ENCODE peak calls at places on chromosomes 6 and 20, in ten cellular contexts. V is endothelial cell of umbilical vein; T is NCI-H1092; I is naive thymus-derived CD8-positive, alpha-beta T cell; M is activated CD4-positive, alpha-beta T cell treated with anti-CD3 and anti-CD28 coated beads, Interleukin-2, amount 10 ng/mL, durations not matched to agents 7 days and 5 days; D is germinal center; A is dermis blood vessel endothelial cell; W is T follicular helper cell; U is thyroid gland; J is stimulated activated CD4-positive, alpha-beta T cell treated with anti-CD3 and anti-CD28 coated beads, Interleukin-12 subunit alpha, Interleukin-12 subunit beta, amount 100 ng/mL, for 48 hours. F is an unnamed sample.

GRCh38 chr6:73074175-73074574 is 151.1 kb downstream of the KHDC1L start:
- DNase-seq in V (no peak), T (no peak), I (no peak), M (no peak), D (no peak), A (no peak), W (no peak), U (no peak), J (no peak), F (no peak)

GRCh38 chr6:18386302-18386976 is 711 bp upstream of the RNF144B start:
- DNase-seq in V (peak), T (no peak), I (no peak), M (no peak), D (no peak), A (peak), W (no peak), U (peak), J (no peak), F (no peak)

GRCh38 chr6:71035871-71036270 is 79.0 kb upstream of the B3GAT2 start:
- DNase-seq in V (no peak), T (no peak), I (no peak), M (no peak), D (no peak), A (no peak), W (no peak), U (no peak), J (no peak), F (no peak)

GRCh38 chr6:170439366-170440351 is 113.4 kb downstream of the PSMB1 start:
- DNase-seq in V (no peak), T (no peak), I (no peak), M (no peak), D (no peak), A (no peak), W (no peak), U (no peak), J (no peak), F (no peak)

GRCh38 chr20:48503166-48503815 is 324.5 kb downstream of the PREX1 start:
- DNase-seq in V (no peak), T (no peak), I (no peak), M (no peak), D (no peak), A (no peak), W (no peak), U (no peak), J (no peak), F (no peak)

GRCh38 chr6:136334465-136334846 is 44.8 kb upstream of the BCLAF1 start:
- DNase-seq in V (no peak), T (no peak), I (no peak), M (no peak), D (no peak), A (no peak), W (no peak), U (no peak), J (no peak), F (no peak)

GRCh38 chr20:44762466-44763140 is 16.9 kb downstream of the KCNK15 start:
- DNase-seq in V (no peak), T (no peak), I (no peak), M (no peak), D (no peak), A (peak), W (no peak), U (no peak), J (no peak), F (no peak)

GRCh38 chr20:40633123-40633850 is 55.7 kb downstream of the MAFB start:
- DNase-seq in V (no peak), T (no peak), I (no peak), M (no peak), D (no peak), A (no peak), W (no peak), U (no peak), J (no peak), F (no peak)

GRCh38 chr20:3133156-3133555 is 26.5 kb downstream of the FASTKD5 start:
- DNase-seq in V (no peak), T (no peak), I (no peak), M (no peak), D (no peak), A (no peak), W (no peak), U (no peak), J (no peak), F (no peak)

GRCh38 chr20:62590301-62591121 is 51.8 kb upstream of the SLCO4A1 start:
- DNase-seq in V (peak), T (no peak), I (no peak), M (no peak), D (no peak), A (peak), W (no peak), U (no peak), J (no peak), F (no peak)

GRCh38 chr20:31472395-31473330 is 2.3 kb downstream of the DEFB124 start:
- DNase-seq in V (no peak), T (no peak), I (no peak), M (no peak), D (no peak), A (no peak), W (no peak), U (no peak), J (no peak), F (no peak)

GRCh38 chr6:39224523-39225182 is 4.6 kb downstream of the KCNK5 start:
- DNase-seq in V (no peak), T (no peak), I (no peak), M (no peak), D (no peak), A (no peak), W (no peak), U (no peak), J (no peak), F (no peak)

GRCh38 chr20:10581823-10582222 is 92.0 kb downstream of the JAG1 start:
- DNase-seq in V (no peak), T (no peak), I (no peak), M (no peak), D (no peak), A (no peak), W (no peak), U (no peak), J (no peak), F (no peak)

GRCh38 chr20:35305682-35306556 is 13.7 kb upstream of the FAM83C start:
- DNase-seq in V (peak), T (no peak), I (peak), M (peak), D (no peak), A (peak), W (no peak), U (no peak), J (peak), F (no peak)

GRCh38 chr20:37383229-37383989 is 37.5 kb downstream of the SRC start:
- DNase-seq in V (peak), T (no peak), I (no peak), M (no peak), D (no peak), A (peak), W (no peak), U (no peak), J (no peak), F (no peak)

GRCh38 chr6:161257778-161258457 is 15.9 kb downstream of the AGPAT4 start:
- DNase-seq in V (peak), T (no peak), I (no peak), M (no peak), D (no peak), A (peak), W (no peak), U (no peak), J (no peak), F (no peak)

GRCh38 chr20:46253391-46253790 is 54.9 kb downstream of the CDH22 start:
- DNase-seq in V (no peak), T (peak), I (no peak), M (no peak), D (no peak), A (peak), W (no peak), U (no peak), J (no peak), F (no peak)

GRCh38 chr6:29758761-29759160 is 35.5 kb downstream of the HLA-F start:
- DNase-seq in V (no peak), T (no peak), I (no peak), M (no peak), D (no peak), A (no peak), W (no peak), U (no peak), J (no peak), F (no peak)

GRCh38 chr6:90194371-90194841 is 102.2 kb downstream of the BACH2 start:
- DNase-seq in V (peak), T (no peak), I (no peak), M (no peak), D (no peak), A (peak), W (no peak), U (no peak), J (no peak), F (no peak)

GRCh38 chr6:158207452-158207788 is 39.3 kb downstream of the GTF2H5 start:
- DNase-seq in V (peak), T (no peak), I (no peak), M (peak), D (no peak), A (peak), W (no peak), U (no peak), J (no peak), F (no peak)

GRCh38 chr6:44064089-44064947 is 62.9 kb downstream of the MRPL14 start:
- DNase-seq in V (peak), T (no peak), I (no peak), M (no peak), D (no peak), A (peak), W (no peak), U (no peak), J (no peak), F (peak)

GRCh38 chr20:63127700-63128364 is 88.1 kb downstream of the YTHDF1 start:
- DNase-seq in V (no peak), T (no peak), I (no peak), M (no peak), D (no peak), A (no peak), W (no peak), U (no peak), J (no peak), F (no peak)

GRCh38 chr6:64335195-64335594 is 699.6 kb downstream of the PHF3 start:
- DNase-seq in V (no peak), T (no peak), I (no peak), M (no peak), D (no peak), A (no peak), W (no peak), U (no peak), J (no peak), F (no peak)

GRCh38 chr6:1024587-1024986 is 287.3 kb upstream of the FOXQ1 start:
- DNase-seq in V (no peak), T (no peak), I (no peak), M (no peak), D (no peak), A (no peak), W (no peak), U (no peak), J (no peak), F (no peak)

GRCh38 chr6:163950159-163950558 is 535.6 kb downstream of the QKI start:
- DNase-seq in V (no peak), T (no peak), I (no peak), M (no peak), D (no peak), A (no peak), W (no peak), U (no peak), J (no peak), F (no peak)

GRCh38 chr6:164252952-164253351 is 838.4 kb downstream of the QKI start:
- DNase-seq in V (no peak), T (no peak), I (no peak), M (no peak), D (no peak), A (peak), W (no peak), U (no peak), J (no peak), F (no peak)

GRCh38 chr6:107784669-107785068 is 39.4 kb downstream of the SCML4 start:
- DNase-seq in V (no peak), T (no peak), I (no peak), M (no peak), D (no peak), A (no peak), W (no peak), U (no peak), J (no peak), F (no peak)

GRCh38 chr20:55424968-55425367 is 580.4 kb downstream of the CBLN4 start:
- DNase-seq in V (no peak), T (no peak), I (no peak), M (no peak), D (no peak), A (no peak), W (no peak), U (no peak), J (no peak), F (no peak)

GRCh38 chr6:167056370-167056769 is 57.2 kb downstream of the CEP43 start:
- DNase-seq in V (no peak), T (no peak), I (no peak), M (peak), D (no peak), A (no peak), W (peak), U (no peak), J (no peak), F (peak)